ENCODE peak calls at places on chromosomes 7 and 10, in five cellular contexts. A is CD8-positive, alpha-beta T cell; T is kidney; L is heart left ventricle; K is naive thymus-derived CD4-positive, alpha-beta T cell. S is an unnamed sample.

GRCh38 chr7:45155941-45156340 is 1.6 kb upstream of the RAMP3 start:
- DNase-seq in T (peak), A (no peak), L (no peak), K (no peak), S (no peak)

GRCh38 chr10:73094249-73094850 is 2.3 kb downstream of the P4HA1 start:
- DNase-seq in L (no peak), T (no peak), A (no peak), K (no peak), S (no peak)

GRCh38 chr7:150403376-150404171 is 24.4 kb downstream of the ZNF775 start:
- DNase-seq in L (no peak), T (peak), A (no peak), K (no peak), S (no peak)

GRCh38 chr7:141300816-141301215 is 227.0 kb downstream of the TMEM178B start:
- DNase-seq in T (no peak), K (no peak), A (no peak), L (no peak), S (no peak)

GRCh38 chr10:117539903-117540639 is 2.5 kb upstream of the EMX2 start:
- DNase-seq in K (no peak), L (no peak), A (no peak), T (no peak), S (no peak)

GRCh38 chr7:142602756-142603155 is 146.5 kb upstream of the PRSS1 start:
- DNase-seq in T (no peak), A (no peak), L (no peak), K (no peak), S (no peak)

GRCh38 chr10:86899670-86900276 is 57.6 kb downstream of the MMRN2 start:
- DNase-seq in L (peak), A (peak), T (no peak), K (peak), S (peak)

GRCh38 chr10:131790021-131790420 is 110.8 kb upstream of the PPP2R2D start:
- DNase-seq in A (no peak), K (no peak), T (peak), L (no peak), S (no peak)

GRCh38 chr10:36647540-36647939 is 477.9 kb upstream of the ANKRD30A start:
- DNase-seq in A (no peak), L (no peak), T (no peak), K (no peak), S (no peak)

GRCh38 chr7:55557666-55558188 is 14.6 kb downstream of the VOPP1 start:
- DNase-seq in A (no peak), K (no peak), L (no peak), T (no peak), S (no peak)

GRCh38 chr7:100604976-100605911 is 3.1 kb downstream of the PCOLCE start:
- DNase-seq in L (peak), K (peak), A (no peak), T (peak), S (no peak)

GRCh38 chr10:132023092-132023811 is 41.5 kb upstream of the BNIP3 start:
- DNase-seq in K (peak), L (peak), T (peak), A (peak), S (peak)

GRCh38 chr7:2586326-2587020 is 27.7 kb downstream of the IQCE start:
- DNase-seq in T (no peak), A (no peak), L (no peak), K (no peak), S (no peak)

GRCh38 chr10:133400624-133401424 is 6.9 kb downstream of the MTG1 start:
- DNase-seq in A (no peak), K (no peak), L (no peak), T (peak), S (no peak)

GRCh38 chr7:148964510-148965267 is 63.6 kb downstream of the PDIA4 start:
- DNase-seq in L (no peak), A (no peak), K (no peak), T (no peak), S (peak)

GRCh38 chr10:77512219-77512578 is 125.4 kb downstream of the KCNMA1 start:
- DNase-seq in T (no peak), K (no peak), L (no peak), A (no peak), S (no peak)

GRCh38 chr7:121079425-121080169 is 91.1 kb downstream of the CPED1 start:
- DNase-seq in L (no peak), A (no peak), K (no peak), T (no peak), S (no peak)

GRCh38 chr10:8042032-8042863 is 12.2 kb upstream of the GATA3 start:
- DNase-seq in L (no peak), T (no peak), A (no peak), K (no peak), S (no peak)

GRCh38 chr7:114086491-114086905 is 167.7 kb upstream of the PPP1R3A start:
- DNase-seq in T (peak), L (peak), A (no peak), K (no peak), S (no peak)

GRCh38 chr7:105050493-105050892 is 36.5 kb downstream of the KMT2E start:
- DNase-seq in A (no peak), T (no peak), K (no peak), L (no peak), S (no peak)

GRCh38 chr7:105046414-105046813 is 32.4 kb downstream of the KMT2E start:
- DNase-seq in K (no peak), A (no peak), T (no peak), L (no peak), S (no peak)

GRCh38 chr7:105044449-105045081 is 30.6 kb downstream of the KMT2E start:
- DNase-seq in A (no peak), T (no peak), K (no peak), L (no peak), S (no peak)

DNA sequence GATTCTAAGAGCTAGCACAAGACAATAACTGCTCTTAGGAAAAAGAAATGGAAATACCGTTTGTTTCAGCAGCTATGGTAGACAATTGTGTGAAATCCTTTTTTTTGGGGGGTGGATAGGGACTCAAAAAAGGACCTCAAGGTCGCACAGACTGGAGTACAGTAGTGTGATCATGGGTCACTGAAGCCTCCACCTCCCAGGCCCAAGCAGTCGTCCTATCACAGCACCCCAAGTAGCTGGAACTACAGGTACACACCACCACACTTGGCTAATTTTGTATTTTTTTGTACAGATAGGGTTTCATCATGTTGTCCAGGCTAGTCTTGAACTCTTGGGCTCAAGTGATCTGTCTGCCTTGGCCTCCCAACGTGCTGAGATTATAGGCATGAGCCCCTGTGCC is 33.9 kb downstream of the KMT2E start:
- DNase-seq in A (no peak), K (no peak), T (no peak), L (no peak), S (no peak)
- H3K27ac ChIP-seq in A (no peak), K (no peak), T (no peak), L (no peak), S (no peak)

DNA sequence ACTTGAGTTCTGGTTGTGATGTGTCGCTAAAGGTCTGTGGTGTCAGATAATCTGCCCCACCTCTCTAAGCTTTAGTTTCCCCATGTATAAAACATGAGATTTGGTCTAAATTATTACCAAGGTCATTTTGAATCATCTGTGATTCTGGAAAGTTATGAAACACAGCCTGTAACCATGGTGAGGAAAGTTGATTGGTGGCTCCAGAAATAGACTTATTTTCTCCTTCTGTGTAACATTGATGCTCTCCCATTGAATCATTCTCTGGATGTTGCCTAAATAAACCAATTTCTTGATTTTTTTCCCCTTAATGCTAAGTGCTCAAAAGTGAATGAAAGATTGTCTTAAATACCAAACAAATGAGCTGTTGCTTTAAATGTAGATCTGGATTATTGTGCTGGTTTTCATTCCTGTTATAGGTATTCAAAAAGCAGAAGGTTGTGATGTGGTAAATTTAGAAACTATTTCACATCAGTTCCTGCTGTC is 30.0 kb upstream of the PCGF5 start:
- DNase-seq in T (no peak), L (no peak), K (no peak), A (no peak), S (no peak)
- H3K27ac ChIP-seq in T (no peak), L (peak), K (no peak), A (no peak), S (peak)

DNA sequence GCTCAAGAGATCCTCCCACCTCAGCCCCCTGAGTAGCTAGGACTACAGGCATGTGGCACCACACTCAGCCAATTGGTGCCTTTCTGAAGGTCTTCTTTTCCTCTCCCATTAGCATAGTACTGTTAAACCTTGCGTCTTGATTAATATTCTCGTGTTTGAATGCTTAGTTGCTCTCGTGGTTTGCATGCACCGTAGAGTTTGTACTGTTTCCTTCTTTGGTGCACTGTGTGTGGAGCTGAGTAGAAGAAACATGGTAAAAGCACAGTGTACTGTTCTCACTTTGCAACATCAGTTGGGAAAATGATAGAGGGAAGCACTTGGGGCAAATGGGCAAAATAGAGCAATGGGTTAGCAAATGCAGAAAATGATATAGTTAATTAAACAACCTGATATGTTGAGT is 27.6 kb upstream of the RPA3 start:
- DNase-seq in L (no peak), K (no peak), A (no peak), T (no peak), S (no peak)
- H3K27ac ChIP-seq in L (peak), K (no peak), A (no peak), T (no peak), S (no peak)

GRCh38 chr10:13585195-13585751 is 1.5 kb upstream of the PRPF18 start:
- DNase-seq in K (no peak), T (no peak), A (no peak), L (no peak), S (no peak)
- H3K27ac ChIP-seq in K (no peak), T (no peak), A (no peak), L (no peak), S (no peak)

GRCh38 chr7:157751351-157751750 is 414.5 kb downstream of the DNAJB6 start:
- DNase-seq in T (no peak), K (no peak), A (no peak), L (no peak), S (no peak)

GRCh38 chr7:157754416-157754790 is 417.6 kb downstream of the DNAJB6 start:
- DNase-seq in A (no peak), K (no peak), L (no peak), T (peak), S (no peak)

GRCh38 chr7:157751951-157752673 is 415.3 kb downstream of the DNAJB6 start:
- DNase-seq in K (no peak), L (no peak), T (no peak), A (no peak), S (no peak)

GRCh38 chr7:157753713-157754415 is 417.1 kb downstream of the DNAJB6 start:
- DNase-seq in A (no peak), T (peak), L (no peak), K (no peak), S (no peak)

DNA sequence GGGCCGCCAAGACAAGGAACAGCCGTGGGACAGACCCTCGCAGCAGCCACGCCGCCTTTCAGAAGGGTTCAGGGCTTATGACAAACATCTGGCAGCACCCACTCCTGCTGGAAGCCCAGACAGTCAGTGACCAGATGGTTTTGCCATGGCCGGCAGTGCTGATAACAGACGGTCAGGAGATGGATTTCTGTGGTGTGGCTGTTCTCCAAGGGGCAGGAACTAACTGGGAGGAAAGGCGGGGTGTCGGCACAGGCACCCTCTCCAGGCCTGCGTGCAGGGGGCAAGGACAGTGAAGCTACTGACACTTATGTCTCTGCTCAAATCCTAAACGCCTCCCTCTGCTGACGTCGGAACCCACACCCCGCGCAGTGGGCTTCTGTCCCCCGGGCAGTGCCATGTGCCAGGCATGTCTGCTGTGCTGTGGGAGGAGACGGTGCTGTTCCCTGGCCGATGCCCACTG is 416.1 kb downstream of the DNAJB6 start:
- DNase-seq in K (no peak), A (no peak), T (peak), L (no peak), S (no peak)
- H3K27ac ChIP-seq in K (no peak), A (no peak), T (no peak), L (no peak), S (no peak)

GRCh38 chr7:6279341-6279740 is 6.9 kb upstream of the CYTH3 start:
- DNase-seq in K (no peak), L (no peak), T (no peak), A (no peak), S (no peak)
- H3K27ac ChIP-seq in K (no peak), L (no peak), T (no peak), A (no peak), S (no peak)

GRCh38 chr7:107995184-107996071 is 7.5 kb downstream of the LAMB1 start:
- DNase-seq in A (no peak), L (peak), T (no peak), K (no peak), S (no peak)
- H3K27ac ChIP-seq in A (no peak), L (peak), T (peak), K (no peak), S (no peak)

GRCh38 chr7:28646371-28647075 is 234.2 kb downstream of the CREB5 start:
- DNase-seq in T (no peak), A (no peak), L (no peak), K (no peak), S (no peak)
- H3K27ac ChIP-seq in T (no peak), A (no peak), L (no peak), K (no peak), S (peak)

GRCh38 chr7:48035967-48036478 is 680 bp downstream of the C7orf57 start:
- DNase-seq in K (no peak), T (peak), L (peak), A (no peak), S (no peak)
- H3K27ac ChIP-seq in K (peak), T (no peak), L (no peak), A (peak), S (no peak)

S was measured in substantia nigra.